ENCODE peak calls at places on chromosome 9, in five cellular contexts. E is IMR-90, Q is mammary epithelial cell, W is H1, C is endothelial cell of umbilical vein. S is an unnamed sample.

GRCh38 chr9:132241840-132242620 is 80.2 kb downstream of the NTNG2 start:
- DNase-seq in E (no peak), Q (no peak), W (no peak), C (no peak), S (no peak)

GRCh38 chr9:132878695-132879064 is at the start of gene SPACA9:
- DNase-seq in E (peak), Q (peak), W (no peak), C (peak), S (no peak)

GRCh38 chr9:21294325-21294724 is 10.8 kb downstream of the IFNA5 start:
- DNase-seq in E (peak), Q (peak), W (no peak), C (peak), S (peak)

GRCh38 chr9:132834343-132834742 is 43.7 kb downstream of the AK8 start:
- DNase-seq in E (no peak), Q (no peak), W (no peak), C (no peak), S (no peak)

GRCh38 chr9:128275198-128276007 is at the start of gene GOLGA2:
- DNase-seq in E (peak), Q (no peak), W (no peak), C (peak), S (no peak)

GRCh38 chr9:97635026-97635425 is 1.4 kb downstream of the NCBP1 start:
- DNase-seq in E (no peak), Q (no peak), W (no peak), C (no peak), S (no peak)

GRCh38 chr9:1125741-1126140 is 75.6 kb downstream of the DMRT2 start:
- DNase-seq in E (peak), Q (peak), W (no peak), C (no peak), S (no peak)

GRCh38 chr9:113261917-113262671 is 13.3 kb downstream of the CDC26 start:
- DNase-seq in E (no peak), Q (peak), W (no peak), C (no peak), S (no peak)

GRCh38 chr9:136671646-136672430 is 9.1 kb downstream of the EGFL7 start:
- DNase-seq in E (no peak), Q (no peak), W (no peak), C (peak), S (no peak)

GRCh38 chr9:133718533-133719315 is 19.4 kb downstream of the SARDH start:
- DNase-seq in E (no peak), Q (no peak), W (no peak), C (no peak), S (no peak)

GRCh38 chr9:13485068-13485596 is 205.6 kb upstream of the MPDZ start:
- DNase-seq in E (peak), Q (peak), W (no peak), C (no peak), S (no peak)

GRCh38 chr9:133861103-133861502 is 123.0 kb upstream of the SARDH start:
- DNase-seq in E (no peak), Q (no peak), W (no peak), C (no peak), S (no peak)

GRCh38 chr9:126587187-126588185 is 26.2 kb upstream of the LMX1B start:
- DNase-seq in E (no peak), Q (no peak), W (no peak), C (peak), S (no peak)

GRCh38 chr9:12884736-12885395 is 110.0 kb downstream of the LURAP1L start:
- DNase-seq in E (peak), Q (peak), W (no peak), C (peak), S (peak)

GRCh38 chr9:88007291-88007650 is 32.9 kb upstream of the CDK20 start:
- DNase-seq in E (no peak), Q (no peak), W (no peak), C (no peak), S (no peak)

GRCh38 chr9:88011005-88011766 is 36.9 kb upstream of the CDK20 start:
- DNase-seq in E (peak), Q (no peak), W (no peak), C (no peak), S (no peak)

GRCh38 chr9:88006511-88007290 is 32.4 kb upstream of the CDK20 start:
- DNase-seq in E (no peak), Q (no peak), W (no peak), C (no peak), S (no peak)

GRCh38 chr9:88005146-88005750 is 30.9 kb upstream of the CDK20 start:
- DNase-seq in E (no peak), Q (no peak), W (no peak), C (no peak), S (no peak)
- TF ChIP-seq CTCF in E (no peak), Q (no peak), W (no peak), C (no peak), S (no peak)

DNA sequence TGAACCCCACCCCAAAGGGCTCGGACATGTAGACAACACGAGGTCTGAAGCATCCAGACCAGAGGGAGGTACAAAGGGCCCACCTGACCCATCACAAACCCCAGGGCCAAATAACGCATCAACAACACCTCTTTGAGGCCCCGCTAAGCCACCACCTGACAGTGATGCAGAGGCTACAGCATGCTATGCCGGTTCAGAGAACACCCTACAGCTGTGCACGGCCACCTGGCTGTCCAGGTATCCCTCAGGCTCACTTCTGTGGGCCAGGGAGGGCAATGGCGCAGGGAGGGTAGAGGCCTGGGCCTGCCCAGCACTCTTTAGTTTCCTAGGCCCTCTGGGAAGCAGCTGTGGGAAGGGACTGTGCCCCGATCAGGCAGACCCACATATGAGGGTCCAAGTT is 190.1 kb downstream of the CDK5RAP2 start:
- DNase-seq in E (no peak), Q (no peak), W (no peak), C (no peak), S (no peak)
- H3K9ac ChIP-seq in E (no peak), Q (no peak), W (no peak), C (no peak), S (no peak)

GRCh38 chr9:87504938-87505337 is 7.3 kb downstream of the DAPK1 start:
- DNase-seq in E (no peak), Q (no peak), W (no peak), C (no peak), S (no peak)

GRCh38 chr9:87502446-87503232 is 5.0 kb downstream of the DAPK1 start:
- DNase-seq in E (no peak), Q (no peak), W (no peak), C (no peak), S (no peak)

GRCh38 chr9:87503970-87504369 is 6.3 kb downstream of the DAPK1 start:
- DNase-seq in E (no peak), Q (no peak), W (no peak), C (peak), S (no peak)

GRCh38 chr9:87510251-87510683 is 12.6 kb downstream of the DAPK1 start:
- DNase-seq in E (no peak), Q (no peak), W (no peak), C (no peak), S (no peak)

DNA sequence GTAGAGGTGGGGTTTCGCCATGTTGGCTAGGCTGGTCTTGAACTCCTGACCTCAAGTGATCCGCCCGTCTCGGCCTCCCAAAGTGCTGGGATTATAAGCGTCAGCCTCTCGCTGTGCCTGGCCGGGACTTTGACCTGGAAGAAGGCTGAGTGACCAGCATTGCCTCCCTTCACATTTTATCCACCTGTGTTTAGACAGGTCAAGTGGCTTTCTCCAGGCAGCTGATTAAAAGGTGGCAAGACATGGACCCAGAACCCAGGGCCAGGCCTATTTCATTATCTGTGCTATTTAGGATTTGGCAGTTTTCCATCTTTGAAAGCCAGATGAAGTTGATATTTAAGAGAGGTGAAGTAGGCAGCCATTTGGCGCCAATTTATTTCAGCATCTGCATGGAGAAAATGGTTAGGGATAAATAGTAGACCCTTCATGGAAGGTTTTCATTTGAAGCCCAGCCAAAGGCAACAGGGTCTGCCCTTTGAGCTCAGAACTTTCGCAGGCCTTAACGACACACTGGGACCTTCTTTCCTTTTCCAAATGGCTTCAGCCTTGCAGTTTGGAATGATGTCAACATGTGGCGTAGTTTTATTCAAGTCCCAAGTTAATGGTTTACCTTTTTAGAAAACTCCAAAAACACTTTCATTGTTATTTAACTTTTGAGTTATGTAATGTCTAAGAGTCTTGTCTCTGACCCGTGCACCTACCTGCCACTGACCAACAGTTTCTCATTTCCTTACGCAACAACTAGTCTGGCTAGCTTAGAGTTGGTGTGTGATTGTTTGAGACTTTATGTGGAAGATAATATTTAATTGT is 8.4 kb downstream of the DAPK1 start:
- DNase-seq in E (no peak), Q (no peak), W (no peak), C (no peak), S (no peak)
- TF ChIP-seq CTCF in E (no peak), Q (no peak), W (no peak), C (no peak), S (no peak)

GRCh38 chr9:91196103-91196761 is 165.5 kb downstream of the AUH start:
- DNase-seq in E (no peak), Q (no peak), W (no peak), C (no peak), S (no peak)

GRCh38 chr9:91192785-91193657 is 168.7 kb downstream of the AUH start:
- DNase-seq in E (peak), Q (peak), W (peak), C (peak), S (peak)

GRCh38 chr9:91193658-91194391 is 167.9 kb downstream of the AUH start:
- DNase-seq in E (peak), Q (peak), W (peak), C (peak), S (no peak)

GRCh38 chr9:91197232-91198181 is 164.2 kb downstream of the AUH start:
- DNase-seq in E (peak), Q (peak), W (no peak), C (peak), S (peak)

DNA sequence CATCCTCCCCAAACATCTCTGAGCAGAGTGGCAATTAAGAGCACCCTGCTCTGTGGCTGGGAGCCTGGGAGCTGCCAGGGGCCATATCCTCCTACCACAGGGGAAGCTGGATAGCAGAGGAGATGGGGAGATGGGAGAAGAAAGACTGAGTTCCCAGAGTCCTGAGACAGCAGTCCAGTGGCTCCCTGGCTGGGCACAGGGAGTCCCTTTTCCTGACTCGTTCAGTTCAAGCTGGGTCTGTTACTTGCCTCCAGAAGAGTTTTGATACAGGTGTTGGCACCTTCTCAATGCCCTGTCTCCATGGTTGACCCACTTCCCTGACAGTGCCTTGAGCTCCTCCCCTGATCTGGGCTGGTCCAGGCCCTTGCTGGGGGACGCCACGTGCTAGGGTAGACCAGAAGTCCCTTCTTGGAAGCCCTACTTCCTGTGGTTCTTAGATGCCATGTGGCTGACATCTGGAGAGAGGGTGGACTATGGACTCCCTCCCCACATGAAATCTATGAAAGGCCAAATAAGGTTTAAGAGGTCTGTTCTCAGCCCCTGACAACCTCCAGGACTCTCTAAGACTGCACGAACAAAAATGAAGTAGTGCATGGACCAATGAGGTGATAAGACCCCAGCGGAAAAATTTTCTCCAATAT is 166.2 kb downstream of the AUH start:
- DNase-seq in E (no peak), Q (no peak), W (no peak), C (no peak), S (no peak)
- H3K9ac ChIP-seq in E (no peak), Q (no peak), W (no peak), C (no peak), S (no peak)

DNA sequence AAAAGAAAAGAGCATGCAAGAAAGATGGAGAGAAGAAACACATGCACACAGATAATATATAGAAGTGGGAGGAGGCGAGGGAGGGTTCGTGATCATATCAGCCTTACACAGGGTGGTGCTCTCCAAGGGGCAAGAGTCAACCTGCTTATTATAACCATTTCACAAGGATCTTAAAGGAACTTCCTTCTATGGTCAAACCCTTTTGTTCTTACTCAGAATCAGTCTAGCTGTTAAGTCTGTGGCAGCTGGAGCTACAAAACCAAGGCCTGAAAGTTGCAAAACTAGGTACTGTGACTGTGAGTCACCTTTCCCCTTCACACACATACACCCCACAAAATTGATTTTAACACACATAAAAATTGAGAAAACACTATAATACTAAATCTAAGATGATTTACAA is 18.5 kb upstream of the ERMP1 start:
- DNase-seq in E (peak), Q (peak), W (no peak), C (peak), S (peak)
- TF ChIP-seq CTCF in E (no peak), Q (no peak), W (no peak), C (no peak), S (no peak)

GRCh38 chr9:78235296-78235770 is 542 bp upstream of the CEP78 start:
- DNase-seq in E (peak), Q (peak), W (no peak), C (peak), S (no peak)

GRCh38 chr9:78238061-78239038 is 2.5 kb downstream of the CEP78 start:
- DNase-seq in E (no peak), Q (no peak), W (no peak), C (no peak), S (no peak)

GRCh38 chr9:78236511-78236950 is 656 bp downstream of the CEP78 start:
- DNase-seq in E (no peak), Q (peak), W (no peak), C (no peak), S (no peak)

GRCh38 chr9:78234810-78235209 is 1.1 kb upstream of the CEP78 start:
- DNase-seq in E (peak), Q (peak), W (no peak), C (no peak), S (no peak)

GRCh38 chr9:78235771-78236510 is at the start of gene CEP78:
- DNase-seq in E (peak), Q (peak), W (peak), C (peak), S (peak)
- H3K9ac ChIP-seq in E (peak), Q (peak), W (peak), C (peak), S (peak)

S was measured in keratinocyte.